ENCODE peak calls at places on chromosomes 4 and X, in eight cellular contexts. R is GM06990, Z is GM23248, M is GM23338, X is AG10803, D is mucosa of descending colon, W is fibroblast of the aortic adventitia, H is foreskin fibroblast. P is an unnamed sample.

GRCh38 chr4:48687313-48687712 is 92.8 kb downstream of the FRYL start:
- DNase-seq in H (no peak), M (no peak), X (no peak), R (no peak), Z (no peak), W (no peak), D (no peak), P (no peak)

GRCh38 chr4:89482248-89482647 is 174.6 kb upstream of the GPRIN3 start:
- DNase-seq in D (peak), H (peak), Z (peak), X (peak), R (no peak), M (peak), W (peak), P (no peak)

GRCh38 chr4:33746979-33747378 is 2497.3 kb downstream of the ARAP2 start:
- DNase-seq in M (no peak), Z (no peak), X (peak), W (peak), R (no peak), H (no peak), D (no peak), P (no peak)

GRCh38 chr4:172270421-172270820 is 457.2 kb downstream of the GALNTL6 start:
- DNase-seq in X (no peak), R (no peak), D (no peak), M (no peak), Z (peak), H (no peak), W (no peak), P (no peak)

GRCh38 chrX:29699214-29699613 is 516.1 kb upstream of the MAGEB2 start:
- DNase-seq in H (no peak), M (no peak), X (peak), Z (no peak), R (no peak), W (peak), D (no peak), P (no peak)

GRCh38 chr4:173013232-173013932 is 155.2 kb upstream of the GALNT7 start:
- DNase-seq in D (peak), H (no peak), X (peak), R (no peak), M (peak), Z (peak), W (peak), P (no peak)

GRCh38 chr4:48960988-48961635 is 25.0 kb upstream of the CWH43 start:
- DNase-seq in D (no peak), H (no peak), Z (no peak), X (no peak), M (no peak), W (no peak), R (no peak), P (no peak)

GRCh38 chr4:44760142-44760898 is 34.0 kb upstream of the GNPDA2 start:
- DNase-seq in X (peak), W (peak), D (peak), H (peak), M (peak), R (no peak), Z (peak), P (no peak)

GRCh38 chr4:6695660-6696581 is 2.2 kb downstream of the S100P start:
- DNase-seq in W (no peak), X (no peak), Z (no peak), R (no peak), H (no peak), D (peak), M (no peak), P (no peak)

GRCh38 chr4:4529412-4529811 is 12.4 kb downstream of the STX18 start:
- DNase-seq in X (no peak), R (no peak), D (no peak), M (no peak), Z (no peak), H (no peak), W (no peak), P (no peak)

GRCh38 chrX:51860679-51861078 is 32.7 kb upstream of the MAGED1 start:
- DNase-seq in R (no peak), W (peak), D (peak), M (peak), Z (peak), H (peak), X (peak), P (no peak)

GRCh38 chr4:22910200-22910599 is 217.5 kb downstream of the GBA3 start:
- DNase-seq in H (no peak), W (no peak), R (no peak), Z (no peak), M (no peak), X (no peak), D (no peak), P (no peak)

GRCh38 chr4:42359686-42360085 is 37.6 kb upstream of the SHISA3 start:
- DNase-seq in X (peak), R (no peak), Z (peak), D (no peak), W (peak), H (no peak), M (no peak), P (no peak)

GRCh38 chrX:44344194-44344593 is 722 bp upstream of the EFHC2 start:
- DNase-seq in M (peak), R (peak), X (no peak), W (no peak), H (no peak), D (peak), Z (no peak), P (no peak)

GRCh38 chr4:178275671-178276360 is 833.6 kb upstream of the AGA start:
- DNase-seq in D (no peak), R (no peak), X (no peak), M (peak), W (no peak), Z (no peak), H (no peak), P (no peak)

GRCh38 chr4:108651068-108651794 is 832 bp downstream of the OSTC start:
- DNase-seq in D (peak), R (no peak), H (peak), X (peak), W (peak), Z (peak), M (peak), P (no peak)

GRCh38 chrX:142186103-142186502 is 19.0 kb downstream of the MAGEC2 start:
- DNase-seq in Z (no peak), D (no peak), H (no peak), M (no peak), W (no peak), X (no peak), R (no peak), P (no peak)

GRCh38 chr4:9898596-9899345 is 117.3 kb downstream of the DRD5 start:
- DNase-seq in D (peak), R (no peak), M (peak), W (peak), Z (peak), H (peak), X (peak), P (no peak)

GRCh38 chr4:110163327-110164070 is 34.9 kb downstream of the ELOVL6 start:
- DNase-seq in D (no peak), R (no peak), M (no peak), H (peak), Z (peak), W (peak), X (peak), P (no peak)

GRCh38 chr4:124899997-124900396 is 187.5 kb upstream of the ANKRD50 start:
- DNase-seq in M (no peak), W (no peak), X (no peak), R (no peak), D (no peak), H (no peak), Z (no peak), P (no peak)

GRCh38 chr4:61580721-61581377 is 380.7 kb downstream of the ADGRL3 start:
- DNase-seq in W (no peak), D (no peak), M (no peak), X (no peak), H (no peak), Z (no peak), R (no peak), P (no peak)

GRCh38 chrX:122241959-122242358 is 942.1 kb upstream of the GRIA3 start:
- DNase-seq in R (no peak), D (no peak), W (no peak), X (no peak), H (no peak), Z (no peak), M (no peak), P (no peak)

DNA sequence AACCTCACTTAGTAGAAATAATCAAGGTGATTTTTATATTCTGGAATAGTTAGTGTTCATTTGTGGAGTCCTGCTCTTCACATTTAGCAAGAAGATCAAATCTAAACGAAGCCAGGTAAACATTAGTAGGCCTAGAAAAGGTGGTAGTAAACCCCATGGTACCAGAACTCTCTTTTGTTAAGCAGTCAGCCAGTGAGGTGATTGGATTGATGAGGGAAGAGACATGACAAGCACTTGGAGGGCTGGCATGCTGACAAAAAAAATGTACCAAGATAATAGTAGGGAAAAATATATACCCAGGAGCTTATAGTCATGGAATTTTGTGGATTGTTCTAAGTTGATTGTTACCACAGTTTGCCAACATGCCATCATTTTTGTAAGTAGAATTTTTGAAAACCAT is 163.8 kb downstream of the BANK1 start:
- DNase-seq in H (no peak), D (no peak), Z (peak), R (no peak), W (peak), X (peak), M (peak), P (no peak)
- H3K4me3 ChIP-seq in H (no peak), D (no peak), Z (peak), R (no peak), W (no peak), X (no peak), M (no peak), P (no peak)

GRCh38 chr4:182554736-182555135 is 311.5 kb downstream of the TENM3 start:
- DNase-seq in R (no peak), X (peak), D (no peak), Z (no peak), H (no peak), M (no peak), W (peak), P (no peak)
- H3K4me3 ChIP-seq in R (no peak), X (no peak), D (no peak), Z (no peak), H (no peak), M (no peak), W (no peak), P (no peak)

GRCh38 chrX:101550825-101551767 is 749 bp downstream of the ARMCX1 start:
- DNase-seq in X (peak), D (peak), M (peak), W (peak), R (no peak), H (peak), Z (peak), P (peak)

GRCh38 chrX:101552714-101553113 is 2.4 kb downstream of the ARMCX1 start:
- DNase-seq in X (no peak), M (no peak), D (no peak), Z (no peak), W (no peak), R (no peak), H (no peak), P (no peak)

GRCh38 chrX:101550362-101550761 is at the start of gene ARMCX1:
- DNase-seq in M (peak), H (peak), D (peak), Z (peak), X (peak), W (peak), R (peak), P (peak)
- H3K4me3 ChIP-seq in M (peak), H (peak), D (no peak), Z (peak), X (peak), W (peak), R (no peak), P (peak)

GRCh38 chr4:121861427-121861826 is 8.8 kb downstream of the BBS7 start:
- DNase-seq in X (no peak), H (no peak), R (no peak), W (no peak), Z (no peak), M (no peak), D (peak), P (no peak)

GRCh38 chr4:121860121-121860520 is 10.2 kb downstream of the BBS7 start:
- DNase-seq in H (no peak), X (no peak), M (no peak), W (no peak), D (no peak), R (no peak), Z (no peak), P (no peak)

DNA sequence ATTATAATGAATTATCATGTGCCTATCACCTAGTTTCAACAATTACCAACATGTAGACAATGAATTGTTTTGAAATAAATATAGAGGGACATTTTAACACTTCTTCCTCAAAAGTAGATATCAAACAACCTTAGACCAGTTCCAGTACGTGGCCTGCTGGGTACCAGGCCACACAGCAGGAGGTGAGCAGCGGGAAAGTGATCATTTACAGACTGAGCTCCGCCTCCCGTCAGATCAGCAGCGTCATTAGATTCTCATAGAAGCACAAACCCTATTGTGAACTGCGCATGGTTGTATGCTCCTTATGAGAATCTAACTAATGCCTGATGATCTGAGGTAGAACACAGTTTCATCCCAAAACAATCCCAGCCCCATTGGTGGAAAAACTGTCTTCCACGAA is 6.5 kb downstream of the BBS7 start:
- DNase-seq in D (no peak), H (no peak), Z (no peak), X (no peak), W (no peak), R (no peak), M (peak), P (no peak)
- H3K4me3 ChIP-seq in D (no peak), H (no peak), Z (no peak), X (no peak), W (no peak), R (no peak), M (no peak), P (no peak)

GRCh38 chrX:17375631-17376380 is 806 bp downstream of the NHS start:
- DNase-seq in R (peak), M (peak), H (peak), Z (peak), W (peak), X (peak), D (peak), P (peak)

GRCh38 chrX:17375361-17375630 is 296 bp downstream of the NHS start:
- DNase-seq in M (no peak), X (no peak), Z (no peak), D (no peak), W (peak), H (no peak), R (no peak), P (peak)

GRCh38 chrX:17377795-17378194 is 2.8 kb downstream of the NHS start:
- DNase-seq in X (no peak), M (no peak), D (no peak), H (no peak), Z (peak), R (no peak), W (no peak), P (no peak)

GRCh38 chrX:17377047-17377692 is 2.2 kb downstream of the NHS start:
- DNase-seq in M (peak), H (peak), Z (peak), D (peak), W (peak), R (peak), X (peak), P (peak)

GRCh38 chrX:17376381-17377046 is 1.5 kb downstream of the NHS start:
- DNase-seq in W (peak), R (peak), H (no peak), M (peak), D (no peak), X (no peak), Z (peak), P (peak)
- H3K4me3 ChIP-seq in W (peak), R (no peak), H (peak), M (peak), D (no peak), X (peak), Z (peak), P (peak)

GRCh38 chr4:76420901-76421581 is at the start of gene CCDC158:
- DNase-seq in W (no peak), X (no peak), Z (peak), M (peak), D (peak), R (no peak), H (no peak), P (no peak)
- H3K4me3 ChIP-seq in W (peak), X (peak), Z (peak), M (peak), D (peak), R (no peak), H (peak), P (peak)

GRCh38 chrX:129522184-129523059 is 868 bp downstream of the SMARCA1 start:
- DNase-seq in W (peak), H (peak), X (peak), D (peak), Z (peak), R (no peak), M (peak), P (peak)
- H3K4me3 ChIP-seq in W (peak), H (peak), X (peak), D (no peak), Z (peak), R (peak), M (peak), P (peak)

DNA sequence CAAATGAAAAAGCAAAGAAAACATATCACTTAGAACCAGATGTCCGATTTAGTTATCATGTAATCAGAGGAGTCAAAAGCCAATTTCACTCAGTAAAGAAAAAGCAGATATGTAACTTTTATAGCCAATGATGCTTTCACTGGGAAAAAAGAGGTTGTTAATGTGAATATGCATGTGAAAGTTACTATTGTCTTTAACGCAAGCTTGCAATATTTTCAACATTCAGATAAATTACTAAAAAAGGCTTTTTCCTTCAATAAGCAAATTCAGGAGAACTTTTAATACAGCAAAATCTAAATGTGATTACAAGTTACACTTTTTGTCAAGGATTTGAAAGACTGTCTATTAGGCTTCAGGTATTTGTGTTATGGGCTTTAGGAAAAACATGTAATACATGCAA is 70.6 kb downstream of the TMEM47 start:
- DNase-seq in H (no peak), D (no peak), M (no peak), Z (no peak), W (no peak), X (no peak), R (no peak), P (no peak)
- H3K4me3 ChIP-seq in H (no peak), D (no peak), M (no peak), Z (no peak), W (no peak), X (no peak), R (no peak), P (no peak)

DNA sequence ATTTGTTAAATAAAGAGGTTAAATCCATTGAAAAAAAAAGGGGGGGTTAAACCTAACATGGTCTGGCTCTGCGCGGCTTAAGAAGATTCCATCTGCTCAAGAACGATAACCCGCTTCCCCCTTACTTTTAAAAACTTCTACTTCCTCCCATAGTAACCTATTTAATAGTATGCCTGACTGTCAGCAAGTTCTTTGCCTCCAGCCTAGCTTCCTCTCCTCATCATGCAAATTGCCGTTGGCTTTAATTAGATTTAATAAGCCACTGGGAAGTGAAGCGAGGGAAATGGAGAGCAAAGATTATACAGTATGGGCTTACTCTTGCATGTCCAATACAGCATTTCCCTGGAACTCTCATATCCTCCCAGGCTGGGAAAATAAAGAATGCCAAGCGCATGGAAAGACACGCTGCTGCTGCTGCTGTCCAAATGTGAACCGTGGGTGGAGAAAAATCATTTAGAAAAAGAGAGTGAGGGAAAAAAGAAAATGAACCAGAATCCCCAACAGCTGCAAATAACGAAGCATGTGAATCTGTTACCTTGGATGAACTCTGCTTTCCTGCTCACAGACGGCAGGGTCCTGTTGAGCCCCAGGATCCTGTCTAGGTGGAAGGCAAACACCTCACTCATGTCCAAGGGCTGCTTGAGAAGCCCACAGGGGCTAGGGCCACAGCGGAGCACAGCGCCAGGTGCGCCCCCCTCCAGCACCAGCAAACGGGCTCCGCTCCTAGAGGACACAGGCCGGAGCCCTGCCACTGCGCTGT is 2.7 kb downstream of the GASK1B start:
- DNase-seq in M (no peak), Z (peak), X (peak), H (no peak), W (peak), D (no peak), R (no peak), P (no peak)
- H3K4me3 ChIP-seq in M (no peak), Z (peak), X (peak), H (peak), W (peak), D (no peak), R (peak), P (peak)

GRCh38 chr4:13348216-13348615 is 135.9 kb downstream of the RAB28 start:
- DNase-seq in Z (no peak), H (no peak), X (no peak), R (no peak), W (no peak), D (no peak), M (no peak), P (no peak)
- H3K4me3 ChIP-seq in Z (no peak), H (no peak), X (no peak), R (no peak), W (no peak), D (no peak), M (no peak), P (no peak)